ENCODE peak calls at places on chromosomes 3 and 15, in five cellular contexts. One of them, this sample, is unnamed.

GRCh38 chr15:65105038-65105437 is 10.0 kb downstream of the UBAP1L start:
- DNase-seq in anterior cingulate cortex: no peak
- DNase-seq in NCI-H2081: no peak
- DNase-seq in fibroblast of pulmonary artery: no peak
- DNase-seq in stimulated activated CD8-positive, alpha-beta memory T cell treated with anti-CD3 and anti-CD28 coated beads, Interleukin-7, amount 100 ng/mL, for 24 hours: no peak
- DNase-seq in this sample: no peak

GRCh38 chr3:192128922-192129321 is 598.4 kb downstream of the FGF12 start:
- DNase-seq in anterior cingulate cortex: no peak
- DNase-seq in stimulated activated CD8-positive, alpha-beta memory T cell treated with anti-CD3 and anti-CD28 coated beads, Interleukin-7, amount 100 ng/mL, for 24 hours: no peak
- DNase-seq in fibroblast of pulmonary artery: no peak
- DNase-seq in NCI-H2081: peak; percentile 90
- DNase-seq in this sample: no peak

GRCh38 chr15:75237316-75237982 is 20.7 kb upstream of the GOLGA6C start:
- DNase-seq in NCI-H2081: no peak
- DNase-seq in stimulated activated CD8-positive, alpha-beta memory T cell treated with anti-CD3 and anti-CD28 coated beads, Interleukin-7, amount 100 ng/mL, for 24 hours: no peak
- DNase-seq in anterior cingulate cortex: no peak
- DNase-seq in fibroblast of pulmonary artery: no peak
- DNase-seq in this sample: no peak

GRCh38 chr3:59310736-59311135 is 260.9 kb upstream of the CFAP20DC start:
- DNase-seq in stimulated activated CD8-positive, alpha-beta memory T cell treated with anti-CD3 and anti-CD28 coated beads, Interleukin-7, amount 100 ng/mL, for 24 hours: no peak
- DNase-seq in anterior cingulate cortex: no peak
- DNase-seq in fibroblast of pulmonary artery: no peak
- DNase-seq in NCI-H2081: no peak
- DNase-seq in this sample: no peak

GRCh38 chr3:99562990-99563607 is 75.3 kb upstream of the COL8A1 start:
- DNase-seq in anterior cingulate cortex: no peak
- DNase-seq in stimulated activated CD8-positive, alpha-beta memory T cell treated with anti-CD3 and anti-CD28 coated beads, Interleukin-7, amount 100 ng/mL, for 24 hours: no peak
- DNase-seq in NCI-H2081: no peak
- DNase-seq in fibroblast of pulmonary artery: no peak
- DNase-seq in this sample: no peak

GRCh38 chr3:195064300-195064931 is 206.5 kb downstream of the XXYLT1 start:
- DNase-seq in stimulated activated CD8-positive, alpha-beta memory T cell treated with anti-CD3 and anti-CD28 coated beads, Interleukin-7, amount 100 ng/mL, for 24 hours: no peak
- DNase-seq in anterior cingulate cortex: no peak
- DNase-seq in NCI-H2081: peak; percentile 45
- DNase-seq in fibroblast of pulmonary artery: no peak
- DNase-seq in this sample: no peak

GRCh38 chr15:33612721-33613304 is 302.0 kb downstream of the RYR3 start:
- DNase-seq in anterior cingulate cortex: no peak
- DNase-seq in fibroblast of pulmonary artery: no peak
- DNase-seq in stimulated activated CD8-positive, alpha-beta memory T cell treated with anti-CD3 and anti-CD28 coated beads, Interleukin-7, amount 100 ng/mL, for 24 hours: no peak
- DNase-seq in NCI-H2081: no peak
- DNase-seq in this sample: peak; percentile 51

GRCh38 chr15:66039117-66039860 is 170.0 kb downstream of the RAB11A start:
- DNase-seq in NCI-H2081: no peak
- DNase-seq in fibroblast of pulmonary artery: no peak
- DNase-seq in stimulated activated CD8-positive, alpha-beta memory T cell treated with anti-CD3 and anti-CD28 coated beads, Interleukin-7, amount 100 ng/mL, for 24 hours: no peak
- DNase-seq in anterior cingulate cortex: no peak
- DNase-seq in this sample: peak; percentile 14

GRCh38 chr15:35168464-35168863 is 83.4 kb upstream of the NANOGP8 start:
- DNase-seq in fibroblast of pulmonary artery: peak; percentile 57
- DNase-seq in stimulated activated CD8-positive, alpha-beta memory T cell treated with anti-CD3 and anti-CD28 coated beads, Interleukin-7, amount 100 ng/mL, for 24 hours: no peak
- DNase-seq in NCI-H2081: no peak
- DNase-seq in anterior cingulate cortex: no peak
- DNase-seq in this sample: peak; percentile 71

GRCh38 chr15:94225616-94226015 is 5.7 kb upstream of the MCTP2 start:
- DNase-seq in anterior cingulate cortex: no peak
- DNase-seq in stimulated activated CD8-positive, alpha-beta memory T cell treated with anti-CD3 and anti-CD28 coated beads, Interleukin-7, amount 100 ng/mL, for 24 hours: no peak
- DNase-seq in NCI-H2081: no peak
- DNase-seq in fibroblast of pulmonary artery: no peak
- DNase-seq in this sample: peak; percentile 23

GRCh38 chr15:72312605-72313447 is 7.1 kb downstream of the CELF6 start:
- DNase-seq in fibroblast of pulmonary artery: peak; percentile 80
- DNase-seq in NCI-H2081: peak; percentile 58
- DNase-seq in anterior cingulate cortex: peak; percentile 24
- DNase-seq in stimulated activated CD8-positive, alpha-beta memory T cell treated with anti-CD3 and anti-CD28 coated beads, Interleukin-7, amount 100 ng/mL, for 24 hours: no peak
- DNase-seq in this sample: peak; percentile 79

GRCh38 chr15:76991741-76992645 is 2.9 kb upstream of the PSTPIP1 start:
- DNase-seq in anterior cingulate cortex: no peak
- DNase-seq in stimulated activated CD8-positive, alpha-beta memory T cell treated with anti-CD3 and anti-CD28 coated beads, Interleukin-7, amount 100 ng/mL, for 24 hours: no peak
- DNase-seq in fibroblast of pulmonary artery: no peak
- DNase-seq in NCI-H2081: no peak
- DNase-seq in this sample: no peak

GRCh38 chr3:133944641-133945441 is 49.2 kb upstream of the RAB6B start:
- DNase-seq in NCI-H2081: peak; percentile 42
- DNase-seq in stimulated activated CD8-positive, alpha-beta memory T cell treated with anti-CD3 and anti-CD28 coated beads, Interleukin-7, amount 100 ng/mL, for 24 hours: no peak
- DNase-seq in fibroblast of pulmonary artery: peak; percentile 90
- DNase-seq in anterior cingulate cortex: no peak
- DNase-seq in this sample: peak; percentile 95

GRCh38 chr15:71802770-71803169 is 7.6 kb upstream of the NR2E3 start:
- DNase-seq in fibroblast of pulmonary artery: no peak
- DNase-seq in NCI-H2081: no peak
- DNase-seq in stimulated activated CD8-positive, alpha-beta memory T cell treated with anti-CD3 and anti-CD28 coated beads, Interleukin-7, amount 100 ng/mL, for 24 hours: peak; percentile 6
- DNase-seq in anterior cingulate cortex: no peak
- DNase-seq in this sample: no peak

GRCh38 chr15:66838671-66839239 is 136.7 kb downstream of the SMAD6 start:
- DNase-seq in anterior cingulate cortex: no peak
- DNase-seq in NCI-H2081: no peak
- DNase-seq in stimulated activated CD8-positive, alpha-beta memory T cell treated with anti-CD3 and anti-CD28 coated beads, Interleukin-7, amount 100 ng/mL, for 24 hours: no peak
- DNase-seq in fibroblast of pulmonary artery: peak; percentile 71
- DNase-seq in this sample: peak; percentile 65

GRCh38 chr3:50430950-50431435 is 71.7 kb upstream of the TMEM115 start:
- DNase-seq in stimulated activated CD8-positive, alpha-beta memory T cell treated with anti-CD3 and anti-CD28 coated beads, Interleukin-7, amount 100 ng/mL, for 24 hours: no peak
- DNase-seq in fibroblast of pulmonary artery: no peak
- DNase-seq in NCI-H2081: no peak
- DNase-seq in anterior cingulate cortex: no peak
- DNase-seq in this sample: no peak

GRCh38 chr15:90469723-90470122 is 60.0 kb upstream of the CRTC3 start:
- DNase-seq in stimulated activated CD8-positive, alpha-beta memory T cell treated with anti-CD3 and anti-CD28 coated beads, Interleukin-7, amount 100 ng/mL, for 24 hours: no peak
- DNase-seq in anterior cingulate cortex: no peak
- DNase-seq in fibroblast of pulmonary artery: no peak
- DNase-seq in NCI-H2081: no peak
- DNase-seq in this sample: no peak

GRCh38 chr15:73700041-73700842 is 16.1 kb downstream of the CD276 start:
- DNase-seq in anterior cingulate cortex: peak; percentile 47
- DNase-seq in stimulated activated CD8-positive, alpha-beta memory T cell treated with anti-CD3 and anti-CD28 coated beads, Interleukin-7, amount 100 ng/mL, for 24 hours: peak; percentile 65
- DNase-seq in fibroblast of pulmonary artery: peak; percentile 89
- DNase-seq in NCI-H2081: peak; percentile 84
- DNase-seq in this sample: peak; percentile 90

GRCh38 chr15:87354661-87355410 is 901.7 kb downstream of the NTRK3 start:
- DNase-seq in anterior cingulate cortex: no peak
- DNase-seq in NCI-H2081: no peak
- DNase-seq in stimulated activated CD8-positive, alpha-beta memory T cell treated with anti-CD3 and anti-CD28 coated beads, Interleukin-7, amount 100 ng/mL, for 24 hours: no peak
- DNase-seq in fibroblast of pulmonary artery: peak; percentile 65
- DNase-seq in this sample: peak; percentile 60

GRCh38 chr3:178343433-178344038 is 192.7 kb upstream of the KCNMB2 start:
- DNase-seq in anterior cingulate cortex: no peak
- DNase-seq in stimulated activated CD8-positive, alpha-beta memory T cell treated with anti-CD3 and anti-CD28 coated beads, Interleukin-7, amount 100 ng/mL, for 24 hours: no peak
- DNase-seq in NCI-H2081: no peak
- DNase-seq in fibroblast of pulmonary artery: no peak
- DNase-seq in this sample: no peak

GRCh38 chr15:59611277-59612260 is at the start of gene GCNT3:
- DNase-seq in stimulated activated CD8-positive, alpha-beta memory T cell treated with anti-CD3 and anti-CD28 coated beads, Interleukin-7, amount 100 ng/mL, for 24 hours: no peak
- DNase-seq in anterior cingulate cortex: no peak
- DNase-seq in NCI-H2081: no peak
- DNase-seq in fibroblast of pulmonary artery: peak; percentile 33
- DNase-seq in this sample: no peak

GRCh38 chr3:129182390-129183180 is 1.1 kb downstream of the CNBP start:
- DNase-seq in NCI-H2081: peak; percentile 45
- DNase-seq in fibroblast of pulmonary artery: peak; percentile 16
- DNase-seq in anterior cingulate cortex: no peak
- DNase-seq in stimulated activated CD8-positive, alpha-beta memory T cell treated with anti-CD3 and anti-CD28 coated beads, Interleukin-7, amount 100 ng/mL, for 24 hours: peak; percentile 16
- DNase-seq in this sample: peak; percentile 62

GRCh38 chr3:114444216-114444615 is 150.4 kb downstream of the TIGIT start:
- DNase-seq in stimulated activated CD8-positive, alpha-beta memory T cell treated with anti-CD3 and anti-CD28 coated beads, Interleukin-7, amount 100 ng/mL, for 24 hours: no peak
- DNase-seq in anterior cingulate cortex: no peak
- DNase-seq in NCI-H2081: no peak
- DNase-seq in fibroblast of pulmonary artery: no peak
- DNase-seq in this sample: peak; percentile 29

GRCh38 chr3:190038050-190038631 is 82.6 kb downstream of the P3H2 start:
- DNase-seq in fibroblast of pulmonary artery: peak; percentile 78
- DNase-seq in stimulated activated CD8-positive, alpha-beta memory T cell treated with anti-CD3 and anti-CD28 coated beads, Interleukin-7, amount 100 ng/mL, for 24 hours: no peak
- DNase-seq in NCI-H2081: no peak
- DNase-seq in anterior cingulate cortex: no peak
- DNase-seq in this sample: peak; percentile 34

GRCh38 chr15:99413955-99414754 is 151.6 kb upstream of the MEF2A start:
- DNase-seq in fibroblast of pulmonary artery: no peak
- DNase-seq in NCI-H2081: no peak
- DNase-seq in stimulated activated CD8-positive, alpha-beta memory T cell treated with anti-CD3 and anti-CD28 coated beads, Interleukin-7, amount 100 ng/mL, for 24 hours: no peak
- DNase-seq in anterior cingulate cortex: no peak
- DNase-seq in this sample: no peak